ENCODE peak calls at places on chromosomes 2 and 18, in nine cellular contexts. U is brain microvascular endothelial cell, M is A549, X is transverse colon, L is HL-60, T is HCT116, J is adrenal gland, Y is MM.1S, P is osteoblast. I is an unnamed sample.

GRCh38 chr2:96773922-96774321 is 13.2 kb downstream of the CNNM4 start:
- DNase-seq in J (no peak), L (peak), M (no peak), Y (peak), X (no peak), T (no peak), P (no peak), U (no peak), I (no peak)

GRCh38 chr2:134790487-134790886 is 47.9 kb upstream of the ACMSD start:
- DNase-seq in J (no peak), M (no peak), T (no peak), X (no peak), L (no peak), P (no peak), U (no peak), Y (no peak), I (no peak)

GRCh38 chr18:8217041-8217564 is 392.1 kb upstream of the RAB12 start:
- DNase-seq in P (no peak), U (no peak), X (no peak), L (no peak), T (no peak), M (no peak), Y (no peak), J (no peak), I (no peak)

GRCh38 chr2:46849741-46850474 is 65.7 kb downstream of the MCFD2 start:
- DNase-seq in T (no peak), M (peak), J (peak), P (peak), Y (no peak), L (no peak), U (peak), X (peak), I (peak)

GRCh38 chr18:47120428-47120827 is 29.9 kb downstream of the HDHD2 start:
- DNase-seq in M (no peak), L (no peak), P (no peak), T (no peak), J (no peak), X (no peak), U (no peak), Y (no peak), I (no peak)

GRCh38 chr2:127901339-127902072 is 15.8 kb upstream of the AMMECR1L start:
- DNase-seq in X (peak), U (peak), L (no peak), T (no peak), Y (no peak), P (no peak), J (peak), M (no peak), I (no peak)

GRCh38 chr2:72141881-72142742 is 5.5 kb downstream of the CYP26B1 start:
- DNase-seq in P (no peak), T (no peak), U (no peak), J (no peak), M (no peak), X (no peak), Y (no peak), L (no peak), I (peak)

GRCh38 chr2:134244091-134244490 is 9.8 kb upstream of the MGAT5 start:
- DNase-seq in P (no peak), T (no peak), J (no peak), L (no peak), Y (no peak), M (no peak), U (no peak), X (no peak), I (no peak)

GRCh38 chr18:11429876-11430275 is 179.5 kb upstream of the SLC35G4 start:
- DNase-seq in P (no peak), T (no peak), U (no peak), M (no peak), X (no peak), Y (no peak), J (no peak), L (no peak), I (no peak)

GRCh38 chr2:27049422-27050280 is 1.8 kb upstream of the AGBL5 start:
- DNase-seq in T (no peak), J (no peak), L (no peak), P (peak), U (no peak), Y (peak), X (peak), M (no peak), I (no peak)

GRCh38 chr2:176683565-176684210 is 414.4 kb downstream of the MTX2 start:
- DNase-seq in Y (no peak), J (no peak), P (no peak), X (no peak), L (no peak), M (no peak), U (no peak), T (no peak), I (no peak)

GRCh38 chr2:235416816-235417499 is 76.9 kb upstream of the AGAP1 start:
- DNase-seq in T (no peak), J (peak), Y (no peak), M (peak), X (no peak), U (peak), P (no peak), L (no peak), I (no peak)

GRCh38 chr2:70930371-70931329 is 5.0 kb upstream of the ATP6V1B1 start:
- DNase-seq in X (no peak), P (peak), L (no peak), T (no peak), U (no peak), Y (no peak), M (no peak), J (no peak), I (no peak)

GRCh38 chr2:138723588-138723987 is 56.6 kb downstream of the NXPH2 start:
- DNase-seq in M (no peak), J (no peak), Y (no peak), X (no peak), P (no peak), T (no peak), U (no peak), L (no peak), I (no peak)

GRCh38 chr2:106205488-106205887 is 11.4 kb upstream of the UXS1 start:
- DNase-seq in J (no peak), M (no peak), Y (peak), X (no peak), L (no peak), P (no peak), T (no peak), U (no peak), I (no peak)

GRCh38 chr18:8507881-8508280 is 101.4 kb upstream of the RAB12 start:
- DNase-seq in Y (no peak), M (no peak), L (no peak), T (no peak), P (peak), X (no peak), U (no peak), J (no peak), I (no peak)

GRCh38 chr2:3290655-3291054 is 87.0 kb downstream of the EIPR1 start:
- DNase-seq in L (no peak), X (no peak), J (no peak), T (no peak), U (no peak), Y (no peak), P (peak), M (no peak), I (peak)

GRCh38 chr2:191166111-191166755 is 15.4 kb upstream of the STAT4 start:
- DNase-seq in M (peak), P (no peak), J (no peak), L (no peak), Y (no peak), U (peak), X (no peak), T (no peak), I (no peak)

GRCh38 chr2:192030289-192030688 is 164.4 kb downstream of the TMEFF2 start:
- DNase-seq in X (no peak), Y (no peak), L (no peak), T (no peak), U (peak), P (no peak), M (no peak), J (no peak), I (no peak)

GRCh38 chr2:224982226-224982625 is 60.0 kb downstream of the DOCK10 start:
- DNase-seq in L (no peak), T (no peak), M (no peak), J (no peak), U (peak), X (no peak), Y (no peak), P (peak), I (no peak)

GRCh38 chr2:20593072-20594034 is 57.5 kb downstream of the HS1BP3 start:
- DNase-seq in J (peak), X (peak), U (peak), Y (no peak), M (peak), T (no peak), P (peak), L (peak), I (peak)

GRCh38 chr2:207110730-207111129 is 55.0 kb downstream of the KLF7 start:
- DNase-seq in L (no peak), P (no peak), M (no peak), J (no peak), T (no peak), Y (no peak), X (no peak), U (no peak), I (no peak)

GRCh38 chr2:129794116-129794515 is 185.3 kb upstream of the RAB6C start:
- DNase-seq in J (no peak), P (no peak), Y (no peak), L (no peak), M (no peak), U (no peak), T (no peak), X (no peak), I (no peak)

GRCh38 chr18:74714796-74715195 is 117.1 kb downstream of the ZNF407 start:
- DNase-seq in Y (no peak), X (no peak), P (no peak), J (no peak), T (no peak), L (no peak), M (no peak), U (no peak), I (no peak)

GRCh38 chr18:22032392-22032961 is 136.9 kb upstream of the GATA6 start:
- DNase-seq in X (peak), J (peak), T (peak), U (peak), P (peak), Y (no peak), M (peak), L (no peak), I (no peak)

GRCh38 chr2:6934758-6935638 is 17.8 kb downstream of the RNF144A start:
- DNase-seq in L (peak), U (no peak), M (no peak), J (no peak), X (no peak), T (no peak), P (no peak), Y (no peak), I (no peak)

GRCh38 chr2:158894078-158894477 is 74.4 kb upstream of the TANC1 start:
- DNase-seq in L (no peak), J (no peak), Y (no peak), P (no peak), M (no peak), U (peak), X (no peak), T (no peak), I (no peak)

GRCh38 chr2:159903404-159904126 is 105.6 kb upstream of the CD302 start:
- DNase-seq in M (no peak), L (peak), Y (peak), X (peak), U (peak), P (no peak), T (no peak), J (peak), I (peak)

GRCh38 chr2:10678225-10678624 is 11.6 kb downstream of the NOL10 start:
- DNase-seq in U (no peak), X (no peak), P (peak), Y (no peak), T (no peak), L (no peak), J (no peak), M (no peak), I (no peak)

GRCh38 chr18:10403675-10404074 is 50.8 kb upstream of the APCDD1 start:
- DNase-seq in L (no peak), X (no peak), M (no peak), U (no peak), J (no peak), Y (no peak), T (no peak), P (no peak), I (no peak)

GRCh38 chr2:238973038-238973772 is 125.3 kb downstream of the TWIST2 start:
- DNase-seq in T (no peak), M (no peak), L (no peak), U (no peak), J (no peak), X (no peak), P (no peak), Y (no peak), I (no peak)

GRCh38 chr2:238972146-238972445 is 124.2 kb downstream of the TWIST2 start:
- DNase-seq in P (no peak), M (no peak), L (no peak), J (no peak), Y (no peak), X (no peak), U (no peak), T (no peak), I (no peak)

GRCh38 chr2:238974061-238974460 is 126.2 kb downstream of the TWIST2 start:
- DNase-seq in J (no peak), P (no peak), M (no peak), Y (no peak), U (peak), L (no peak), T (no peak), X (no peak), I (no peak)

GRCh38 chr2:238975408-238975807 is 127.5 kb downstream of the TWIST2 start:
- DNase-seq in L (no peak), M (no peak), T (no peak), Y (no peak), X (no peak), P (no peak), U (no peak), J (no peak), I (no peak)

DNA sequence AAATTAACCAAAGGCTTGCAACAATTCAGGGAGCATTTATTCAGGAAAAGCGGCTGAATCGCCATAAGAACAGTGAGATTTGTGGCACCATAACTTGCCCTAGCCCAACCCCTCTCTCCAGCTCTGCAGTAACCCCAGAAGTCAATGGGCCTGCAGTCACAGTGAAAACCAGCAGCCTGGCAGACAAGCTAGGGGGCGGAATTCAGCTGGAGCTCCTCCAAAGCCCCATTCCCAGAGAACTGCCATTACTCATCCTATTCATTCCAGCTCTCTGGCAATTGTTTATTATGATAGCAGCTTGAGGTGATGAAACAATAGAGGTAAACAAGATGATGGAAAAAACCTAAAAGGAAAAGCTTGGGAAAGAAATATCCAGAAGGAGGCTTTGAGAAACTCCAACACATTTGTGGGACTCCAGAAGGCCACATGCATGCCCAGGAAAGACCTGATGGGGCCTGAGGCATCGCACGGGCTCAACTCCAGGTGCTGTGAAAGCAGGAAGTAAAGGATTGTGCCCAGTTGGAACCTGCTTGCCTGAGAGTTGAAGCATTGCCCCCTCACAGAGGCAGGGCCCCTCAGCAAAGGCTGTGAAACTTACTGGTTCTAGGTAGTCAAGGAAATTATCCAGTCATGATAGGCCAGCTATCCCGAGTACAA is 126.8 kb downstream of the TWIST2 start:
- DNase-seq in L (no peak), P (peak), U (peak), Y (no peak), J (no peak), X (no peak), M (peak), T (peak), I (no peak)
- TF ChIP-seq CTCF in L (no peak), P (peak), U (peak), Y (no peak), J (no peak), X (no peak), M (peak), T (no peak), I (no peak)

DNA sequence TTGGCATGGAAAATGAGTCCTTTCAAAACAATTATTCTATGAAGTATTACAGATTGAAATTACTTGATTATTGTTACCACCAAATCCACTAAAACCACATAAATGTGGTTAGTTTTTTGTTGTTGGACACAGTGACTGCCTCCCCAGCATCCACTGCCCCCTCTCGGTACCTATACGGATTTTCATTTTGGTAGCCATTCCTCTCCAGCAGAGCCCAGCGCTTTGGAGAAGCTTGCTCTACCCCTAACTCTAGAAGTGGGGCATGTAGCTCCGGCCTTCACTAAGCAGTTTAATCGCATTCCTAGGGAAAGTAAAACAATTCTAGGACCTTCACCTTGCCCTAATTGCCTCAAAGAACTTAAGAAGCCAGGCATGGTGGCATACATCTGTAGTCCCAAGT is 24.2 kb downstream of the OLA1 start:
- DNase-seq in T (no peak), P (no peak), U (no peak), L (no peak), M (no peak), X (no peak), Y (no peak), J (no peak), I (no peak)
- TF ChIP-seq CTCF in T (no peak), P (no peak), U (no peak), L (no peak), M (no peak), X (no peak), Y (no peak), J (no peak), I (no peak)

GRCh38 chr2:24613154-24613814 is 122.2 kb downstream of the NCOA1 start:
- DNase-seq in U (peak), T (peak), Y (peak), P (peak), X (no peak), L (peak), J (no peak), M (peak), I (no peak)
- TF ChIP-seq CTCF in U (peak), T (peak), Y (peak), P (peak), X (no peak), L (peak), J (no peak), M (peak), I (peak)

GRCh38 chr2:95024960-95025405 is 525 bp upstream of the MAL start:
- DNase-seq in M (no peak), L (no peak), X (no peak), U (no peak), Y (no peak), P (peak), T (no peak), J (no peak), I (no peak)

GRCh38 chr2:95022309-95023221 is 2.9 kb upstream of the MAL start:
- DNase-seq in T (peak), U (peak), M (peak), X (peak), L (peak), P (peak), J (peak), Y (peak), I (no peak)

GRCh38 chr2:95024306-95024880 is 1.1 kb upstream of the MAL start:
- DNase-seq in Y (no peak), X (no peak), M (no peak), T (no peak), L (no peak), P (peak), U (no peak), J (no peak), I (no peak)

GRCh38 chr2:95021847-95022246 is 3.7 kb upstream of the MAL start:
- DNase-seq in L (no peak), J (no peak), T (no peak), U (no peak), Y (no peak), P (peak), M (no peak), X (no peak), I (no peak)

DNA sequence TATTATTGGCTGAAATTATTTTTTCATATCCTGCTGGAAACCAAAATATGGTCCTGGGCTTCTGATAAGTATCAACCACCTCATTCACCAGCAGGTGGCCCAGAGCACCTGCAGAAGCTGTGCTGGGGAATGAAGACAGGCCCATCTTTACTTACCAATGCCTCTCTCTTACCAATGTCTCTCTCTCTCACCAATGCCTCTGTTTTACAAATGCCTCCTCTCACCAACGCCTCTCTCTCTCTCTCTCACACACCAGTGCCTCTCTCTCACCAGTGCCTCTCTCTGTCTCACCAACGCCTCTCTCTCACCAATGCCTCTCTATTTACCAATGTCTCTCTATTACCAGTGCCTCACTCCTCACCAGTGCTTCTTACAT is 2.3 kb upstream of the MAL start:
- DNase-seq in U (no peak), L (no peak), Y (peak), T (peak), X (no peak), J (no peak), M (peak), P (no peak), I (no peak)
- TF ChIP-seq CTCF in U (no peak), L (no peak), Y (peak), T (peak), X (no peak), J (no peak), M (peak), P (no peak), I (no peak)

GRCh38 chr2:64654993-64655666 is 1.4 kb upstream of the SERTAD2 start:
- DNase-seq in T (no peak), J (no peak), X (no peak), P (peak), L (no peak), U (no peak), M (peak), Y (peak), I (no peak)
- TF ChIP-seq CTCF in T (no peak), J (peak), X (no peak), P (peak), L (no peak), U (peak), M (peak), Y (peak), I (no peak)

DNA sequence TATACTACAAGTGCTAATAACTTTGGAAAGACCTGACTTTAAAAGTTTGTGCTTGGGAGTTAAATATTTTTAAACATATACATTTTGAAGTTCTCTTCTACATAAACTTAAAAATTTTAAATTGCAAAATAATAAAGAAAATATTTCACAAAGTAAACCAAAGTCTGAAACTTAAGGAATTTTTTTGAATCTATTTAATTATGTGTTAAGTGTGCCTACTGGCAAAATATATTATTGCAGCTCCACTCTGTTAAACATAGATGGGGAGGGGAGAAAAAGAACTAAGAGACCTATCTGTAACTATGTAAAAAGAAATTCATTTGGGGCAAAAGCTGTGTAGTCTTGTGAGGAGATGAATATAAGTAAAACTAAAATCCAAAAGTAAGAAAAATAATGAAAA is 133.3 kb upstream of the UBE2E3 start:
- DNase-seq in J (no peak), P (peak), L (no peak), M (no peak), Y (no peak), T (no peak), U (no peak), X (no peak), I (no peak)
- TF ChIP-seq CTCF in J (no peak), P (peak), L (no peak), M (no peak), Y (peak), T (no peak), U (no peak), X (no peak), I (no peak)

I was measured in CD14-positive monocyte.